ENCODE peak calls at places on chromosome 14, in five cellular contexts. D, U, V, R and P are unnamed samples.
A peak's percentile ranks its signal among the peaks of the same experiment; 100 is the strongest.

GRCh38 chr14:90547968-90548367 is 151.1 kb downstream of the CALM1 start:
- DNase-seq in D (no peak), R (no peak), V (no peak), U (no peak), P (no peak)

GRCh38 chr14:30957813-30958370 is 67.6 kb upstream of the AP4S1 start:
- DNase-seq in U (no peak), D (no peak), V (no peak), R (no peak), P (no peak)

GRCh38 chr14:50335989-50336391 is 23.9 kb downstream of the DMAC2L start:
- DNase-seq in R (peak; percentile 82), U (no peak), V (no peak), D (no peak), P (no peak)

GRCh38 chr14:76267322-76268012 is 108.5 kb upstream of the ESRRB start:
- DNase-seq in D (no peak), U (peak; percentile 57), V (no peak), R (peak; percentile 58), P (peak; percentile 37)

GRCh38 chr14:92846162-92846897 is 52.2 kb downstream of the GOLGA5 start:
- DNase-seq in R (no peak), U (no peak), D (no peak), V (no peak), P (no peak)

GRCh38 chr14:53874704-53875103 is 81.9 kb downstream of the BMP4 start:
- DNase-seq in U (no peak), V (no peak), R (no peak), D (no peak), P (no peak)

GRCh38 chr14:31934767-31935266 is 142.3 kb upstream of the ARHGAP5 start:
- DNase-seq in V (no peak), R (peak; percentile 63), U (no peak), D (no peak), P (no peak)

GRCh38 chr14:91613459-91614145 is 103.5 kb upstream of the PPP4R3A start:
- DNase-seq in U (no peak), R (no peak), D (no peak), V (no peak), P (no peak)

GRCh38 chr14:31010935-31011334 is 14.5 kb upstream of the AP4S1 start:
- DNase-seq in V (no peak), R (no peak), D (no peak), U (no peak), P (no peak)

GRCh38 chr14:45526715-45527549 is 273.9 kb upstream of the MIS18BP1 start:
- DNase-seq in D (no peak), R (peak; percentile 51), U (no peak), V (no peak), P (no peak)

GRCh38 chr14:52068741-52069616 is at the start of gene NID2:
- DNase-seq in R (peak; percentile 93), V (peak; percentile 49), D (no peak), U (peak; percentile 94), P (peak; percentile 87)

GRCh38 chr14:50530358-50530757 is 2.0 kb downstream of the MAP4K5 start:
- DNase-seq in V (no peak), D (no peak), R (no peak), U (no peak), P (no peak)

GRCh38 chr14:79333198-79333546 is 878.1 kb downstream of the DIO2 start:
- DNase-seq in R (no peak), U (no peak), V (no peak), D (no peak), P (no peak)

GRCh38 chr14:55673048-55673447 is 93.0 kb downstream of the KTN1 start:
- DNase-seq in R (no peak), V (no peak), D (no peak), U (no peak), P (no peak)

GRCh38 chr14:41605550-41606248 is 977 bp upstream of the LRFN5 start:
- DNase-seq in V (no peak), U (no peak), R (no peak), D (no peak), P (no peak)

GRCh38 chr14:20614038-20614840 is 23.1 kb upstream of the RNASE12 start:
- DNase-seq in D (no peak), U (no peak), R (no peak), V (no peak), P (no peak)

GRCh38 chr14:89429206-89430091 is 12.4 kb upstream of the FOXN3 start:
- DNase-seq in D (no peak), R (no peak), U (no peak), V (no peak), P (peak; percentile 65)

GRCh38 chr14:36690301-36691020 is 28.8 kb downstream of the PAX9 start:
- DNase-seq in D (no peak), U (no peak), V (no peak), R (no peak), P (no peak)

GRCh38 chr14:99683619-99684355 is at the start of gene CYP46A1:
- DNase-seq in V (peak; percentile 99), U (peak; percentile 99), R (peak; percentile 100), D (peak; percentile 95), P (peak; percentile 100)

GRCh38 chr14:76168531-76168930 is 16.8 kb downstream of the GPATCH2L start:
- DNase-seq in U (no peak), V (no peak), D (no peak), R (no peak), P (no peak)

GRCh38 chr14:52305014-52305413 is 9.1 kb upstream of the PTGER2 start:
- DNase-seq in U (no peak), R (no peak), V (no peak), D (no peak), P (no peak)

GRCh38 chr14:73236752-73237218 is 521 bp upstream of the PAPLN start:
- DNase-seq in R (no peak), V (no peak), D (no peak), U (no peak), P (no peak)

GRCh38 chr14:68689426-68689825 is 103.4 kb downstream of the ZFP36L1 start:
- DNase-seq in U (no peak), R (no peak), D (no peak), V (no peak), P (peak; percentile 15)

GRCh38 chr14:68690106-68690960 is 102.5 kb downstream of the ZFP36L1 start:
- DNase-seq in V (no peak), U (no peak), D (no peak), R (no peak), P (peak; percentile 16)

GRCh38 chr14:68692216-68692615 is 100.7 kb downstream of the ZFP36L1 start:
- DNase-seq in D (no peak), V (no peak), U (no peak), R (no peak), P (peak; percentile 54)

GRCh38 chr14:68692916-68693771 is 99.7 kb downstream of the ZFP36L1 start:
- DNase-seq in V (no peak), U (no peak), D (no peak), R (no peak), P (peak; percentile 38)

GRCh38 chr14:68691031-68691864 is 101.6 kb downstream of the ZFP36L1 start:
- DNase-seq in R (no peak), U (no peak), V (no peak), D (no peak), P (peak; percentile 54)
- H3K4me1 ChIP-seq in R (no peaks in the 10 kb centered on the region), U (no peaks in the 10 kb centered on the region), V (peaks cover under 1% of the 10 kb centered on the region), D (peaks cover 5% of the 10 kb centered on the region), P (peaks cover 13% of the 10 kb centered on the region)

GRCh38 chr14:64279719-64280668 is 14.2 kb downstream of the ESR2 start:
- DNase-seq in R (no peak), V (no peak), D (no peak), U (no peak), P (no peak)
- H3K27me3 ChIP-seq in R (no peaks in the 10 kb centered on the region), V (no peaks in the 10 kb centered on the region), D (no peaks in the 10 kb centered on the region), U (no peaks in the 10 kb centered on the region), P (no peaks in the 10 kb centered on the region)

GRCh38 chr14:93960774-93961438 is 15.5 kb downstream of the ASB2 start:
- DNase-seq in R (no peak), V (no peak), D (no peak), U (no peak), P (no peak)
- H3K4me1 ChIP-seq in R (no peaks in the 10 kb centered on the region), V (peaks cover 90% of the 10 kb centered on the region), D (peaks cover 14% of the 10 kb centered on the region), U (no peaks in the 10 kb centered on the region), P (peaks cover 29% of the 10 kb centered on the region)

DNA sequence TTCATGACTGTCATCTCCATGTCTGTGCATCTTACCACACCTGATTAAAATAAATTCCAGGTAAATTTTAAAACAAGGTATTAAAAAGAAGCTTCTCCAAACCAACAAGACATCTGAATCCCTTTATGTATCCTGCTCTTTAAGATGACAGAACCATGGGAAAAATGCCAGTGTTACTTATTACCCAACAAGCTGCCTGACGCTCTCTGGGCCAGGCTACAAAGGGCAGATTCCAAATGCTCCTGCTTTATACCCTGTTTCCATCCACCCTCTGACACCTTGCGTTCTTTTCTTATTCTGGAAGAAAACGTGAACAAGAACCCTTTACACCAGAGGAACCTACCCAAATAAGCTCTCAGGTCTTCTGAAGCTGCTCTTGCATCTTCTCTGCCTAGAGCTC is 70.7 kb downstream of the SLC8A3 start:
- DNase-seq in D (no peak), V (no peak), R (no peak), U (no peak), P (no peak)
- H3K27me3 ChIP-seq in D (peaks cover 13% of the 10 kb centered on the region), V (no peaks in the 10 kb centered on the region), R (peaks cover 5% of the 10 kb centered on the region), U (no peaks in the 10 kb centered on the region), P (no peaks in the 10 kb centered on the region)

GRCh38 chr14:61438036-61438435 is 116.7 kb downstream of the PRKCH start:
- DNase-seq in D (no peak), R (no peak), V (no peak), U (no peak), P (no peak)
- H3K4me1 ChIP-seq in D (peaks cover 19% of the 10 kb centered on the region), R (no peaks in the 10 kb centered on the region), V (peaks cover 95% of the 10 kb centered on the region), U (no peaks in the 10 kb centered on the region), P (peaks cover 6% of the 10 kb centered on the region)

GRCh38 chr14:38209572-38210159 is 2.0 kb downstream of the SSTR1 start:
- DNase-seq in V (no peak), D (no peak), U (no peak), R (no peak), P (no peak)

GRCh38 chr14:38210168-38210567 is 2.5 kb downstream of the SSTR1 start:
- DNase-seq in U (no peak), R (no peak), V (no peak), D (no peak), P (peak; percentile 20)

GRCh38 chr14:38207342-38207741 is 362 bp upstream of the SSTR1 start:
- DNase-seq in U (no peak), D (no peak), V (no peak), R (no peak), P (no peak)

GRCh38 chr14:38207830-38208815 is at the start of gene SSTR1:
- DNase-seq in R (no peak), D (no peak), U (no peak), V (no peak), P (no peak)

GRCh38 chr14:38208825-38209562 is 1.3 kb downstream of the SSTR1 start:
- DNase-seq in U (no peak), V (no peak), D (no peak), R (peak; percentile 36), P (peak; percentile 23)
- H3K27me3 ChIP-seq in U (no peaks in the 10 kb centered on the region), V (peaks cover 21% of the 10 kb centered on the region), D (peaks cover 71% of the 10 kb centered on the region), R (no peaks in the 10 kb centered on the region), P (peaks cover 38% of the 10 kb centered on the region)

DNA sequence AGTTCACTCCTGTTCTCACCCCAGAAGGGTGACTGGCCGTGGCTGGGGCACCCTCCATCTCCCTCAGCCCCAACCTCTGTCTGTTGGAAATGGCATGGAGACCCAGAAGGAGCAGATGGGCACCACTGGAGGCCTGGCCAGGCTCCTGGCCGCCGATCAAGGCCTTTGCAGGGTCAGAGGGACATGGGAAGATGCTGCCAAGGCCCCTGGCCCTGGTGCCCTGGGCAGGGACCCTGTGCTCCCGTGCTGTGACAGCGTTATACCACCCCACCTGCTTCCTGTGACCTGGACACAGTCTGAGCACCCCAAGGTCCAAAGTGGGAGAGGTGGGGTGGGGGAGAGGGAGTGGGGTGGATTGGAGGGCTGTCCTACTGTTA is 3.5 kb downstream of the INF2 start:
- DNase-seq in D (no peak), V (no peak), R (no peak), U (no peak), P (no peak)
- H3K4me1 ChIP-seq in D (peaks cover 61% of the 10 kb centered on the region), V (peaks cover 66% of the 10 kb centered on the region), R (peaks cover 24% of the 10 kb centered on the region), U (no peaks in the 10 kb centered on the region), P (peaks cover 89% of the 10 kb centered on the region)